ENCODE peak calls at places on chromosome 19, in five cellular contexts. R, Y, J, P and H are unnamed samples.

GRCh38 chr19:52664461-52664860 is 26.3 kb upstream of the ZNF83 start:
- DNase-seq in R (peak), Y (no peak), J (no peak), P (peak), H (no peak)

GRCh38 chr19:48311384-48311783 is 14.0 kb upstream of the EMP3 start:
- DNase-seq in R (no peak), Y (no peak), J (no peak), P (no peak), H (no peak)

GRCh38 chr19:16612631-16613030 is 15.4 kb downstream of the MED26 start:
- DNase-seq in R (no peak), Y (no peak), J (no peak), P (no peak), H (no peak)

GRCh38 chr19:54262470-54262869 is 5.4 kb upstream of the LILRB5 start:
- DNase-seq in R (no peak), Y (no peak), J (no peak), P (no peak), H (no peak)

GRCh38 chr19:55113570-55114039 is 3.8 kb downstream of the PPP1R12C start:
- DNase-seq in R (peak), Y (peak), J (no peak), P (peak), H (peak)

GRCh38 chr19:22332924-22333323 is 46.7 kb downstream of the ZNF729 start:
- DNase-seq in R (no peak), Y (no peak), J (no peak), P (no peak), H (no peak)

GRCh38 chr19:45098521-45099464 is 5.8 kb downstream of the PPP1R37 start:
- DNase-seq in R (no peak), Y (peak), J (no peak), P (no peak), H (no peak)

GRCh38 chr19:33505168-33505567 is 16.4 kb downstream of the PEPD start:
- DNase-seq in R (no peak), Y (no peak), J (no peak), P (no peak), H (no peak)

GRCh38 chr19:33419763-33420080 is 46.2 kb downstream of the CEBPG start:
- DNase-seq in R (peak), Y (no peak), J (no peak), P (peak), H (no peak)

GRCh38 chr19:52689804-52690394 is 44.9 kb downstream of the ZNF611 start:
- DNase-seq in R (peak), Y (no peak), J (no peak), P (peak), H (peak)

GRCh38 chr19:33408538-33408937 is 35.0 kb downstream of the CEBPG start:
- DNase-seq in R (no peak), Y (no peak), J (no peak), P (no peak), H (no peak)

GRCh38 chr19:34963531-34964406 is at the start of gene ZNF792:
- DNase-seq in R (peak), Y (peak), J (no peak), P (peak), H (peak)

GRCh38 chr19:10295847-10296591 is 6.3 kb downstream of the ICAM5 start:
- DNase-seq in R (no peak), Y (no peak), J (no peak), P (peak), H (no peak)

GRCh38 chr19:3053218-3053621 is 9.1 kb downstream of the TLE5 start:
- DNase-seq in R (peak), Y (no peak), J (no peak), P (no peak), H (no peak)

GRCh38 chr19:33417751-33418150 is 44.2 kb downstream of the CEBPG start:
- DNase-seq in R (no peak), Y (no peak), J (no peak), P (no peak), H (no peak)

GRCh38 chr19:10895363-10895762 is 24.0 kb downstream of the CARM1 start:
- DNase-seq in R (no peak), Y (no peak), J (no peak), P (no peak), H (no peak)

GRCh38 chr19:22609630-22610029 is 24.5 kb upstream of the ZNF492 start:
- DNase-seq in R (no peak), Y (no peak), J (no peak), P (no peak), H (no peak)

GRCh38 chr19:10861118-10861651 is 10.2 kb upstream of the CARM1 start:
- DNase-seq in R (peak), Y (peak), J (no peak), P (no peak), H (no peak)

GRCh38 chr19:14475251-14476073 is at the start of gene PTGER1:
- DNase-seq in R (peak), Y (no peak), J (no peak), P (peak), H (no peak)

GRCh38 chr19:58218899-58219298 is 9.8 kb upstream of the ZNF544 start:
- DNase-seq in R (peak), Y (peak), J (no peak), P (peak), H (no peak)

GRCh38 chr19:39160523-39160861 is 34.9 kb downstream of the PAK4 start:
- DNase-seq in R (no peak), Y (no peak), J (no peak), P (no peak), H (no peak)

GRCh38 chr19:34220472-34221063 is 33.8 kb upstream of the GARRE1 start:
- DNase-seq in R (peak), Y (peak), J (no peak), P (peak), H (peak)

GRCh38 chr19:29841209-29841558 is 29.4 kb downstream of the CCNE1 start:
- DNase-seq in R (no peak), Y (peak), J (no peak), P (no peak), H (no peak)

GRCh38 chr19:52196256-52196967 is 6.6 kb downstream of the PPP2R1A start:
- DNase-seq in R (no peak), Y (no peak), J (no peak), P (no peak), H (no peak)

GRCh38 chr19:4067396-4068057 is 828 bp upstream of the ZBTB7A start:
- DNase-seq in R (peak), Y (no peak), J (no peak), P (peak), H (no peak)
- TF ChIP-seq FOXM1 in R (no peak), Y (no peak), J (no peak), P (no peak), H (no peak)

GRCh38 chr19:46823049-46823448 is 27.6 kb downstream of the AP2S1 start:
- DNase-seq in R (no peak), Y (no peak), J (no peak), P (no peak), H (no peak)

GRCh38 chr19:46815833-46816627 is 27.6 kb upstream of the SLC1A5 start:
- DNase-seq in R (no peak), Y (peak), J (no peak), P (no peak), H (no peak)

GRCh38 chr19:46813570-46814358 is 25.4 kb upstream of the SLC1A5 start:
- DNase-seq in R (peak), Y (peak), J (no peak), P (no peak), H (no peak)

GRCh38 chr19:46821512-46822359 is 28.9 kb downstream of the AP2S1 start:
- DNase-seq in R (no peak), Y (no peak), J (no peak), P (no peak), H (no peak)

DNA sequence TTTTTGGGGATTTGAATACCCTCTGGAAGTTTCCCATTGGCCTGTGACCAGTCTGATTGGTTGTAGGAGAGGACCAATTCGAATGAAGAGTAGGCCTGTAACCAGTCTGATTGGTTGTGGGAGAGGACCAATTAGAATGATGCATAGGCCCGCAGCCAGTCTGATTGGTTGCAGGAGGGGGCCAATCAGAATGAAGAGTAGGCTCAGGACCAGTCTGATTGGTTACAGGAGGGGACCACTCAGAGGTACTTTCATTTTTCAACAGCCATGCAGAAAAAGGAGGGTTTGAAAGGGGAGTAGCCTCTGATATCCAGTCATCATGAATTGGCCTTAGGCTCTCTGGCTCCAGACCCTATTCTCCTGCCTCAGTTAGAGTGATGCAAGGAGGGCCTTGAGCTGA is 30.4 kb upstream of the SLC1A5 start:
- DNase-seq in R (peak), Y (peak), J (no peak), P (no peak), H (no peak)
- TF ChIP-seq FOXM1 in R (peak), Y (no peak), J (no peak), P (no peak), H (no peak)

DNA sequence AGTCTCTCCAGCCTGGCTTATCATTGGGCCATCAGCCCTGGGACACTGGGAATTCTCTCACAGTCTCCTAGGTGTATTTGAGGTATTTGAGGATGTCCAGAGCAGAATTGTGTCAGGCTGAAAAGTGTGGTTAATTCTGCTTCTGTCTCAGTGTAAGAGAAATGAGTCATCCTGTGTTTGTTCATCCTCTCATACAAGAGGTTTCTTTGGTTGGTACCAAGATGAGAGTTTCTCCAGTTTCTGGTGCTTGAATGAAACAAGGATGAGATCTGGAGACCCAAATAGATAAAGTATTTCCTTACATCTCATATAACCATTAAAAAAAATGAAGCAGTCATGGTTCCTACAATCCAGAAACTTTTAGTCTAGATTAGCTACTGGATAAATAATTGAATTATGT is 7.7 kb downstream of the ZNF253 start:
- DNase-seq in R (no peak), Y (no peak), J (no peak), P (no peak), H (no peak)
- TF ChIP-seq FOXM1 in R (no peak), Y (no peak), J (no peak), P (no peak), H (no peak)

DNA sequence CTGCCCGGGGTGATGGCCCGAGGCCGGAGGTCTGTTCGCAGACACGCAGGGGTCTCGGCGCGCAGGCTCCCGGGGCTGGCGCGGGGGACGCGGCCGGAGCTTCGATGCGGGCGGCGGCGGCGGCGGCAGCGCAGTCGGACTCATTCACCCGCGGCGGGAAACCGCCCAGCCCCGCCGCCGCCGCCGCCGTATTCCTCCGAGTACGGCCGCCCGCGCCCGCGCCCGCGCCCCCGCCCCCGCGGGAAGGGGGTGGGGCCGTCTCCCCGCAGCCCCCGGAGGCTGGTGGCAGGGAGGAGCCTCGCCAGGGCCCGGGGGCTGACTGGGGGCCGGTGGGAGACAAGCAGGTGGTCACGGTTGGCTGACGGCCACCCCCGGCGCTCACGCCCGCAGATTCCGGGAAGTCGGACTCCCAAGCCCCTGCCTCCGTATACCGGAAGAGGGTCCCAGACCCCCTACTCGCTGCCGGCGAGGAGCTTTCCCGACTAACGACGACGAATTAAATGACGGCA is at the start of gene C2CD4C:
- DNase-seq in R (peak), Y (no peak), J (no peak), P (peak), H (peak)
- TF ChIP-seq FOXM1 in R (no peak), Y (no peak), J (no peak), P (no peak), H (no peak)

DNA sequence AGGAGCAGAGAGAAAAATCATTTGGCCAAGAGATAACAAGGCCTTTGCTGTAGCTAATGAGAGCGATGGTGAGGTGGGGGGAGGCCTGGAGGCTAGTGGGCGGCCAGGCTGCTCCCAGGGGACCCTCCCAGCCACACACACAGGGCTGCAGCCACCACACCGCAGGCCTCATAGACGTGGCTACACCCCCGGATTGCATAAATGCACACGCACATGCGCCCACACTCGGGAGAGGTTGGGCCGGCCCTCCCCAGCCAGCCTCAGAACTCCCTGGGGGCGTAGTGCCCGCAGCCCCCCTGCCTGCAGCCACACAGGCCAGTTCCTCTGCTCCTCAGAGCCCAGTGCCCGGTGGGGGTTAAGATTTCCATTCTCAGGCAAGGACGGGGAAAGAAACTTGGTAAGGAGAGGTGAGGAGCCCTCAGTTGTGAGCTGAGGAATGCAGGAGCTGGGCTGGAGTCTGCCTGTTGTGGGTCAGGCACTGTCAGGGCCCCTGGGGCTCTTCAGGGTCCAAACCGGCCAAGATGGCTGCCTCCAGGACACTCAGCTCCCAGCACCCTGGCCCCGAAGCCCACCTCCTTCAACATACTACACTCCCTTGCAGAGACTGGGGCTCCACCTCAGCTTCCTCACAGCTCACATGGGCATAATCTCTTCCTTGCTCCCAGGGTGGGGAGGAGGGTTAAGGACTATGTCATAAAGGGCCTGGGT is 8.0 kb downstream of the PTH2 start:
- DNase-seq in R (no peak), Y (no peak), J (peak), P (no peak), H (no peak)
- TF ChIP-seq FOXM1 in R (no peak), Y (no peak), J (peak), P (no peak), H (no peak)

GRCh38 chr19:13060233-13060963 is 42.3 kb downstream of the LYL1 start:
- DNase-seq in R (peak), Y (peak), J (no peak), P (peak), H (no peak)

GRCh38 chr19:13057744-13058143 is 44.9 kb downstream of the LYL1 start:
- DNase-seq in R (no peak), Y (no peak), J (no peak), P (no peak), H (no peak)

GRCh38 chr19:13060964-13061927 is 41.4 kb downstream of the LYL1 start:
- DNase-seq in R (peak), Y (peak), J (peak), P (peak), H (peak)

GRCh38 chr19:13057147-13057572 is 45.5 kb downstream of the LYL1 start:
- DNase-seq in R (no peak), Y (peak), J (no peak), P (no peak), H (no peak)

DNA sequence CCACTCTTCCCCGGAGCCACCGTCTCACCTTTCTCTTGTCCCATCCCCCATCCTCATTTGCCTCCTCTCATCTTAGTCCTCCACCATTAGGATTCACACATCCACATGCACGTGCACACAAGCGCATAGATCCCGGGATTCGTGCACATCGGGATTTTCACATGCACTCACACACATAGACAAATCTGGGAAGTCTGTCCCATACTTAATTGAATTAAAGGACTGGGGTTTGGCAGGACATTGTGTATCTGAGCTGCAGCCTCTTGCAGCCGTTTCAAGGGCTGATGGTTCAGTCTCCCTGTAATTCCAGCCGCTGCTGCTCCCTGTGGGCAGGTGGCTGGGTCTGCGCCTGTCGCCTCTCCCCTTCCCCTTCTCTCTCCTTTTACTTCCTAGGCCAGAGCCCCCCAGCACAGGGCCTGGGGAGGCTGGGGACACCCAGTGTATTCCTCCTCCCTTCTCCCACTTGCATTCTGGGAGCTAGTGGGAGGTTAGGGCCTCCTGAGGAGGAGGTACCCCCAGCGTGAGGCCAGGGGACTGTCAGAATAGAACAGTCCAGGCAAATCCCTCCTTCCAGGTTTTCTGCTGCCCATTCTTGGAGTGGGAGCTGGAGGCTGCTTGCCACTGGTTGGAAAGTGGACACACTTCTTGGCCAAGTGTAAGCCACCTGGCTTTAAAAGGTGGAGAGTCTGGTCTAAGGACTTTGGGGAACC is 43.6 kb downstream of the LYL1 start:
- DNase-seq in R (no peak), Y (no peak), J (no peak), P (no peak), H (no peak)
- TF ChIP-seq FOXM1 in R (no peak), Y (no peak), J (no peak), P (no peak), H (no peak)

GRCh38 chr19:28831464-28831863 is 381.5 kb downstream of the UQCRFS1 start:
- DNase-seq in R (no peak), Y (no peak), J (no peak), P (no peak), H (no peak)
- TF ChIP-seq FOXM1 in R (no peak), Y (no peak), J (no peak), P (no peak), H (no peak)

DNA sequence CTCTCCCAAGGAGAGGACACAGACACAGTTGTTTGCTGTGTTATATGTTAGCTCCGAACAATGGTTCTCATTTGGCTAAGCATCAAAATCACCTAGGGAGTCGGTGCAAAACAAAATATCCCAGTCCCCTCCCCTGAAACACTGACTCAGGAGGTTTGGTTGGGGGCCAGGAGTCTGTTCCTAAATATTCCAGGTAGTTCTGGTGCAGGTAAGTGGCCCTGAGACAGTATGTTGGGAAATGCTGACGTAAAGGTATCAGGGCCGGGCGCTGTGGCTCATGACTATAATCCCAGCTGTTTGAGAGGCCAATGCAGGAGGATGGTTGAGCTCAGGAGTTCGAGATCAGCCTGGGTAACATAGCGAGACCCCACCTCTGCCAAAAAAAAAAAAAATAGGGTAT is 2.3 kb upstream of the MAP2K7 start:
- DNase-seq in R (no peak), Y (no peak), J (no peak), P (no peak), H (no peak)
- TF ChIP-seq FOXM1 in R (no peak), Y (no peak), J (no peak), P (no peak), H (no peak)

GRCh38 chr19:28705008-28705407 is 507.9 kb downstream of the UQCRFS1 start:
- DNase-seq in R (peak), Y (peak), J (no peak), P (no peak), H (no peak)
- TF ChIP-seq FOXM1 in R (no peak), Y (no peak), J (no peak), P (no peak), H (no peak)